ENCODE peak calls at places on chromosomes 13 and 19, in five cellular contexts. One of them, this sample, is unnamed.

GRCh38 chr19:58396691-58397532 is 1.5 kb downstream of the RNF225 start:
- DNase-seq in HCT116: no peak
- DNase-seq in AG09319: no peak
- DNase-seq in fibroblast of mammary gland: no peak
- DNase-seq in left ventricle myocardium inferior: no peak
- DNase-seq in this sample: no peak

GRCh38 chr19:47619763-47620162 is 10.8 kb downstream of the BICRA start:
- DNase-seq in HCT116: no peak
- DNase-seq in AG09319: no peak
- DNase-seq in fibroblast of mammary gland: no peak
- DNase-seq in left ventricle myocardium inferior: no peak
- DNase-seq in this sample: no peak

GRCh38 chr13:32415019-32415418 is 12.9 kb downstream of the N4BP2L1 start:
- DNase-seq in HCT116: peak
- DNase-seq in AG09319: no peak
- DNase-seq in fibroblast of mammary gland: peak
- DNase-seq in left ventricle myocardium inferior: no peak
- DNase-seq in this sample: no peak

GRCh38 chr19:18473706-18474087 is 35.8 kb upstream of the ISYNA1 start:
- DNase-seq in HCT116: no peak
- DNase-seq in AG09319: no peak
- DNase-seq in fibroblast of mammary gland: no peak
- DNase-seq in left ventricle myocardium inferior: no peak
- DNase-seq in this sample: no peak

GRCh38 chr13:92103673-92104296 is 705.4 kb downstream of the GPC5 start:
- DNase-seq in HCT116: no peak
- DNase-seq in AG09319: no peak
- DNase-seq in fibroblast of mammary gland: no peak
- DNase-seq in left ventricle myocardium inferior: no peak
- DNase-seq in this sample: no peak

GRCh38 chr19:46621191-46622117 is 3.4 kb downstream of the PTGIR start:
- DNase-seq in HCT116: no peak
- DNase-seq in AG09319: no peak
- DNase-seq in fibroblast of mammary gland: no peak
- DNase-seq in left ventricle myocardium inferior: no peak
- DNase-seq in this sample: no peak

GRCh38 chr13:108787709-108788394 is 158.4 kb downstream of the MYO16 start:
- DNase-seq in HCT116: no peak
- DNase-seq in AG09319: no peak
- DNase-seq in fibroblast of mammary gland: no peak
- DNase-seq in left ventricle myocardium inferior: no peak
- DNase-seq in this sample: no peak

GRCh38 chr19:3471954-3472655 is 8.2 kb downstream of the SMIM24 start:
- DNase-seq in HCT116: no peak
- DNase-seq in AG09319: no peak
- DNase-seq in fibroblast of mammary gland: no peak
- DNase-seq in left ventricle myocardium inferior: peak
- DNase-seq in this sample: no peak

GRCh38 chr13:44605275-44605674 is 29.1 kb upstream of the TSC22D1 start:
- DNase-seq in HCT116: no peak
- DNase-seq in AG09319: peak
- DNase-seq in fibroblast of mammary gland: peak
- DNase-seq in left ventricle myocardium inferior: no peak
- DNase-seq in this sample: no peak

GRCh38 chr13:113062691-113063090 is 42.9 kb upstream of the F7 start:
- DNase-seq in HCT116: no peak
- DNase-seq in AG09319: no peak
- DNase-seq in fibroblast of mammary gland: no peak
- DNase-seq in left ventricle myocardium inferior: no peak
- DNase-seq in this sample: peak
- TF ChIP-seq CTCF in HCT116: no peak
- TF ChIP-seq CTCF in AG09319: no peak
- TF ChIP-seq CTCF in fibroblast of mammary gland: no peak
- TF ChIP-seq CTCF in left ventricle myocardium inferior: no peak
- TF ChIP-seq CTCF in this sample: no peak

GRCh38 chr19:11140896-11141295 is 14.7 kb downstream of the SPC24 start:
- DNase-seq in HCT116: no peak
- DNase-seq in AG09319: no peak
- DNase-seq in fibroblast of mammary gland: no peak
- DNase-seq in left ventricle myocardium inferior: no peak
- DNase-seq in this sample: no peak

GRCh38 chr19:11138659-11139526 is 16.7 kb downstream of the SPC24 start:
- DNase-seq in HCT116: no peak
- DNase-seq in AG09319: no peak
- DNase-seq in fibroblast of mammary gland: peak
- DNase-seq in left ventricle myocardium inferior: peak
- DNase-seq in this sample: peak

GRCh38 chr19:11142528-11143171 is 12.9 kb downstream of the SPC24 start:
- DNase-seq in HCT116: peak
- DNase-seq in AG09319: peak
- DNase-seq in fibroblast of mammary gland: peak
- DNase-seq in left ventricle myocardium inferior: peak
- DNase-seq in this sample: peak

GRCh38 chr19:11145147-11145924 is 10.2 kb downstream of the SPC24 start:
- DNase-seq in HCT116: no peak
- DNase-seq in AG09319: no peak
- DNase-seq in fibroblast of mammary gland: no peak
- DNase-seq in left ventricle myocardium inferior: no peak
- DNase-seq in this sample: no peak

GRCh38 chr19:11141937-11142527 is 13.6 kb downstream of the SPC24 start:
- DNase-seq in HCT116: no peak
- DNase-seq in AG09319: no peak
- DNase-seq in fibroblast of mammary gland: no peak
- DNase-seq in left ventricle myocardium inferior: no peak
- DNase-seq in this sample: no peak
- TF ChIP-seq CTCF in HCT116: peak
- TF ChIP-seq CTCF in AG09319: no peak
- TF ChIP-seq CTCF in fibroblast of mammary gland: no peak
- TF ChIP-seq CTCF in left ventricle myocardium inferior: peak
- TF ChIP-seq CTCF in this sample: peak

DNA sequence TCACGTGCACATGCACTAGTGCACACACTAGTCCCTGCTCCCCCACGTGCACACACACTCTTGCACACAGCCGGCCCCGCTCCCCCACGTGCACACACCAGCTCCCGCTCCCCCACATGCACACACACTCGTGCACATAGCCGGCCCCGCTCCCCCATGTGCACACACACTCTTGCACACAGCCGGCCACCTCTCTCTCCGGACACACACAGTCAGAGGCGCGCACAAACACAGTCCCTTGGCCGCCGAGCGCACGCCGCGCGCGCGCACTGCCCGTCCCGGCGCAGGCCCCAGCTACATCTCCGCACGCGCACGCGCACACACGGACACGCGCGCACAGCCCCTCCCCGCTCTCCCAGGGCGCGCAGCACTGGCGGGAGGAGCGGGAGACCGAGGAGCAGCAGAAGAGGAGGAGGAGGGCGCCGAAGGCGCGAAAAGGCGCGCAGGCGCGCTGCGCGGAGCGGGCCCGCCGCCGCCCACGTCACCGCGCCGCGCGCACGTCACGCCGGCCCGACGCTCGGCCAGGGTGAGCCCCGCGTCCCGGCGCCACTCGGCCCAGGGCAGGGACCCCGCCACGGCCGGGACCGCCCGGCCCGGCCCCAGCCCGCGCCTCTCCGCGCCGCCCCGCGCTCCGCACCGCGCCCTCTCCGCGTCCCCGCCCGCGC is at the start of gene TFDP1:
- DNase-seq in HCT116: peak
- DNase-seq in AG09319: peak
- DNase-seq in fibroblast of mammary gland: peak
- DNase-seq in left ventricle myocardium inferior: peak
- DNase-seq in this sample: peak
- TF ChIP-seq CTCF in HCT116: no peak
- TF ChIP-seq CTCF in AG09319: no peak
- TF ChIP-seq CTCF in fibroblast of mammary gland: no peak
- TF ChIP-seq CTCF in left ventricle myocardium inferior: no peak
- TF ChIP-seq CTCF in this sample: no peak

DNA sequence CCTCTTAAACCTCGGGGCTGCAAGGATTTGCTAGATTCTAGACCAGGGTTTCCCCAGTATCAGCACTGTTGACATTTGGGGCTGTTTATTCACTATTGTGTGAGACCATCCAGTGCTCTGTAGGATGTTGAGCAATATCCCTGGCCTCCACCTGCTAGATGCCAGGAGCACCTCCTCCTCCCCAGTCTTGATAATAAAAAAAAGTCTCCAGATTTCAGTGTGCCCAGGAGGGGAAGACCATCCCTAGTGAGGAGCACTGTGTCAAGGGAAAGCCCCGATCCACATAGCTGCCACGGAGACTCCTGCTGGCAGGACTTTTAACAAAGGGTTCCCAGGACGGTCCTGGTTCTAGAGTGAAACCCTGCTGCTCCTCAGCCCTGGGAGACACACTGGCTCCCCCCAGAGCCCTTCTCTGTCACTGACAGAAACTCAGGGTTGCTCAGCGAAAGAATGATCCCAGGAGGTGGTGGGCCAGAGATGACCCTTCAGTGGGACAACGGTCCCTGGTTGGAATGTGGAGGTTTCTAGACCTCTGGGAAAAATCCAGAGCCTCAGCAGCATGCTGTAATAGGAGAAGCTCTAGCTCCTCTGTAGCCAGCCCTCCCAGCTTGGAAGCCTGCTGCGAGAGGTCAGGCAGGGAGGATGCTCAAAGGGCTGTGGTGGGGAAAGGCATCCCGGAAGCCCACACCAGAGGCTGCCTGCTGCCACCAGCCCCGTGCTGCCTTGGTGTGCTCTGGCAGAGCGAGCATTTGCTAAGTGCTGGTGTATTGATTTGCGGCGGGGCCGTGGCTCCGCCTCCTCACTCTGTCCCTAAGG is 20.3 kb downstream of the LYL1 start:
- DNase-seq in HCT116: no peak
- DNase-seq in AG09319: no peak
- DNase-seq in fibroblast of mammary gland: peak
- DNase-seq in left ventricle myocardium inferior: no peak
- DNase-seq in this sample: no peak
- TF ChIP-seq CTCF in HCT116: peak
- TF ChIP-seq CTCF in AG09319: peak
- TF ChIP-seq CTCF in fibroblast of mammary gland: peak
- TF ChIP-seq CTCF in left ventricle myocardium inferior: peak
- TF ChIP-seq CTCF in this sample: peak

DNA sequence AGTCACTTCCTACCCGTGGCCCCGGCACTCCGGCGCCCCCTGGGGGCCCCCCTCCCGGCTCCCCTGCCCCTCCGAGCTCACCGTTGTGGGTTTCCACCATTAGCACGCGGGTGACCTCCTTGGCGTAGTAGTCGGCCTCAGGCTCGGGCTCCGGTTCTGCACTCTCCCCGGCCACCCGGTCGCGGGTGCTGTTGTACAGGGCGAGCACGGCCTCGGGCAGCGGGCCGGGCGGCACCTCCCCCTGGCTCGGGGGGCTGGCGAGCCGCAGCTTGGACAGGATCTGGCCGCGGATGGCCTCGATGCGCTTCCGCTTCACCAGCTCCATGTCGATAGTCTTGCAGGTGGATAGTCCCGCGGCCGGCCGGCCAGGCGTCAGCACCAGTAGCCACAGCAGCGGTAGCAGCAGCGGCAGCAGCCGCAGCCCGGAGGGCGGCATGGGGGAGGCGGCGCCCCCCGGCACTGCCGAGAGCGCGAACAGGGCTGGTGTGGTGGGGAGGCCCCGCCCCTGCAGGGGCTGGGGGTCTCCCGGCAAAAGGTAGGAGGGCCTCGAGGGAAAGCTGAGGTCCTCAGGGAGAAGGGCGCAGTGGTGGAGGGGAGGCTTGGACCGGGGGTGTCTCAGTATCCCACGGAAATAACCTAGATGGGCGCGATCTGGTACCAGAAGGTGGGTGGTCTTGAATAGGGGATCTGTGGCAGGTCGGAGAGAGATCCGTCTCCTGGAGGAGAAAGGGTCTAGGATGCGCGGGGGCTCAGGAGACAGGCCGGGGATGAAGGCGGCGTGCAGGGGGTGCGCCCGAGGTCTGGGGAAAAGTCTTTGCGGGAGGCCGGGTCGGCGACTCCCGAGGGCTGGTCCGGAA is 885 bp downstream of the TGFB1 start:
- DNase-seq in HCT116: no peak
- DNase-seq in AG09319: no peak
- DNase-seq in fibroblast of mammary gland: peak
- DNase-seq in left ventricle myocardium inferior: peak
- DNase-seq in this sample: no peak
- TF ChIP-seq CTCF in HCT116: peak
- TF ChIP-seq CTCF in AG09319: peak
- TF ChIP-seq CTCF in fibroblast of mammary gland: peak
- TF ChIP-seq CTCF in left ventricle myocardium inferior: peak
- TF ChIP-seq CTCF in this sample: peak

DNA sequence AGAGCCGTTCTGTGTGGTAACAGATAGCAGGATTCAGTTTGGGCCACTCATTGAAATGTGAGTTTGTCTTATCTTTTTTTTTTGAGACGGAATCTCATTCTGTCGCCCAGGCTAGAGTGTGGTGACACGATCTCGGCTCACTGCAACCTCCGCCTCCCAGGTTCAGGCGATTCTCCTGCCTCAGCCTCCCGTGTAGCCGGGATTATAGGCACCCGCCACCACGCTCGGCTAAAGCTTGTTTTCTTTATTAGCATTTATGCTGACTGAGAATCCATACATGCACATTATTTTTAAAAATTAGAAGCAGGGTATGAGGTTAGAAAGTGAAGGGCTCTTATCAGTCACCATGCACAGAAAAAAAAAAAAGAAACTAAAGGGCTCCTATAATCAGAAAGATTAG is 11.6 kb downstream of the AP1M1 start:
- DNase-seq in HCT116: no peak
- DNase-seq in AG09319: no peak
- DNase-seq in fibroblast of mammary gland: no peak
- DNase-seq in left ventricle myocardium inferior: no peak
- DNase-seq in this sample: no peak
- TF ChIP-seq CTCF in HCT116: no peak
- TF ChIP-seq CTCF in AG09319: no peak
- TF ChIP-seq CTCF in fibroblast of mammary gland: no peak
- TF ChIP-seq CTCF in left ventricle myocardium inferior: no peak
- TF ChIP-seq CTCF in this sample: no peak

DNA sequence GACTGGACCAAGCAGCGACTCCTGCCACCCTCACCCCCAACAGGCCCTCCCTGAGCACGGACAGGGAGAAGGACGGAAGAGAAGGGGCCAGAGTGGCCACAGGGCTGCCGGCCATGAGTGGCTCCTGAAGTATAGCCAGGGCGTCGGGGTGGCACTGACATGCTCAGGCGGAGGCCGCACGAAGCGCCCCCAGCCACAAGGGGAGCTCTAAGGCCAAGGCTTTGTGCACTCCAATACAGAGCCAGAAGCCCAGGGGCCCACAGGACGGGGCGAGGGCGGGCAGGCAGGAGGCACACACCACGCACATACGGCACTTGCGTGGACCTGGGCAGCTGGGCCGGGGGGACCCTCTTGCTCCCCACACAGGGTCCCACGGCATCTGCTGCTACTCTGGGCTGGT is 52.0 kb downstream of the KLF2 start:
- DNase-seq in HCT116: no peak
- DNase-seq in AG09319: no peak
- DNase-seq in fibroblast of mammary gland: no peak
- DNase-seq in left ventricle myocardium inferior: no peak
- DNase-seq in this sample: no peak
- TF ChIP-seq CTCF in HCT116: peak
- TF ChIP-seq CTCF in AG09319: peak
- TF ChIP-seq CTCF in fibroblast of mammary gland: no peak
- TF ChIP-seq CTCF in left ventricle myocardium inferior: peak
- TF ChIP-seq CTCF in this sample: peak

This sample was measured in chondrocyte.